ENCODE peak calls at places on chromosomes 2 and 18, in four cellular contexts. Z is B cell, B is AG09309, C is upper lobe of right lung. G is an unnamed sample.

GRCh38 chr2:105919826-105920225 is 175.1 kb downstream of the NCK2 start:
- DNase-seq in C (no peak), Z (peak; percentile 15), B (peak; percentile 16), G (no peak)

GRCh38 chr2:20630967-20631366 is 19.9 kb downstream of the HS1BP3 start:
- DNase-seq in C (no peak), B (no peak), Z (no peak), G (no peak)

GRCh38 chr2:47339745-47340541 is 63.0 kb upstream of the MSH2 start:
- DNase-seq in B (no peak), Z (no peak), C (no peak), G (no peak)

GRCh38 chr2:207318071-207318683 is 152.4 kb upstream of the KLF7 start:
- DNase-seq in Z (no peak), C (no peak), B (no peak), G (no peak)

GRCh38 chr2:96136123-96136720 is 2.1 kb downstream of the ASTL start:
- DNase-seq in B (no peak), Z (no peak), C (no peak), G (no peak)

GRCh38 chr2:17309741-17310339 is 208.4 kb downstream of the RAD51AP2 start:
- DNase-seq in B (no peak), Z (peak; percentile 62), C (no peak), G (no peak)

GRCh38 chr2:20219763-20220380 is 5.1 kb downstream of the SDC1 start:
- DNase-seq in Z (no peak), B (no peak), C (peak; percentile 52), G (no peak)

GRCh38 chr2:237097911-237098702 is 12.4 kb downstream of the COPS8 start:
- DNase-seq in B (peak; percentile 78), C (no peak), Z (no peak), G (no peak)

GRCh38 chr18:41936471-41937134 is 18.4 kb upstream of the PIK3C3 start:
- DNase-seq in B (no peak), Z (no peak), C (no peak), G (no peak)

GRCh38 chr2:75241696-75242095 is 42.4 kb upstream of the TACR1 start:
- DNase-seq in B (no peak), C (no peak), Z (no peak), G (no peak)
- TF ChIP-seq CTCF in B (peak; percentile 28), C (no peak), Z (no peak), G (no peak)

DNA sequence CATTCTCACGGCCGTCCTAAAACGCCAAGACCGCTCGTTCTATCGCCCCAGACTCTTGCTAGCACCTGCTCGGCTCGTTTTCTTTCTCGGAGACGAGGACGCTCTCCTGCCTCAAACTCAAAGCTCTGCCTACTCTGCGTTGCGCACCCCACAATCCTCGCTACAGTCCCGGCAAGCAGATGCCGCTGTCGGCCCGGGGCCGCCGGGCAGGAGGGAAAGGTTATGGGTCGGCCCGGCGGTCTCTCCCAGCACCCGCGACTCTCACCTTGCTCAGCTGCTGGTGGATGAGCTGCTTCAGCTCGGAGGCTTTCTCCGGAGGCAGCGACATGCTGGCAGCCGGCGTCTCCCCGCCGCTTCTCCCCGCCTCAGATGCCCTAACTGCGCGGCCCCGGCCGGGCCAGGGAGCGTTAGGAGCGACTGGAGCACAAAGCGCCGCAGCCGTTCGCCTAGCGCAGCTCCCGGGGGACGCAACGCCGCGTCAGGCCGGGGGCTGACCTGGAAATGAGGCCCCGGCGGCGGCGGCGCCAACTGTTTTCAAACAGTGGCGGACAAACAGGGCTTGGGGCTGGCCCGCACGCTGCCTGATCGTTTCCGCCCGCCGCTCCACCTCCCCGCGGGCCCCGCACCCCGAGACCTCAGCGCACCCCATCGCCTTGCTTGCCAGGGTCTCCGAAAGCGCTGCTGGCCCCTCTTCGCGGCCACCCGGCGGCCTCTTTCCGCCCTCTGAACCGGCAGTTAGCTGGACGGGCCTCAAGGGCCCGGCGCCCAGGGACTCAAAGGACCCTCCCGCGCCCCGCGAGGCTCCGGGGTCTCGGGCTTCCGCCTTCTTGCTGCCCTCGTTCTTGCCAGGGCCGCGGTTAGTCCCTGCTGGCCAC is at the start of the genes CEP76 and PSMG2:
- DNase-seq in C (peak; percentile 96), B (peak; percentile 38), Z (peak; percentile 95), G (peak; percentile 78)
- TF ChIP-seq CTCF in C (no peak), B (no peak), Z (no peak), G (no peak)

GRCh38 chr18:67590571-67591141 is 74.1 kb upstream of the DSEL start:
- DNase-seq in Z (no peak), B (no peak), C (no peak), G (no peak)
- TF ChIP-seq CTCF in Z (no peak), B (peak; percentile 19), C (no peak), G (no peak)

DNA sequence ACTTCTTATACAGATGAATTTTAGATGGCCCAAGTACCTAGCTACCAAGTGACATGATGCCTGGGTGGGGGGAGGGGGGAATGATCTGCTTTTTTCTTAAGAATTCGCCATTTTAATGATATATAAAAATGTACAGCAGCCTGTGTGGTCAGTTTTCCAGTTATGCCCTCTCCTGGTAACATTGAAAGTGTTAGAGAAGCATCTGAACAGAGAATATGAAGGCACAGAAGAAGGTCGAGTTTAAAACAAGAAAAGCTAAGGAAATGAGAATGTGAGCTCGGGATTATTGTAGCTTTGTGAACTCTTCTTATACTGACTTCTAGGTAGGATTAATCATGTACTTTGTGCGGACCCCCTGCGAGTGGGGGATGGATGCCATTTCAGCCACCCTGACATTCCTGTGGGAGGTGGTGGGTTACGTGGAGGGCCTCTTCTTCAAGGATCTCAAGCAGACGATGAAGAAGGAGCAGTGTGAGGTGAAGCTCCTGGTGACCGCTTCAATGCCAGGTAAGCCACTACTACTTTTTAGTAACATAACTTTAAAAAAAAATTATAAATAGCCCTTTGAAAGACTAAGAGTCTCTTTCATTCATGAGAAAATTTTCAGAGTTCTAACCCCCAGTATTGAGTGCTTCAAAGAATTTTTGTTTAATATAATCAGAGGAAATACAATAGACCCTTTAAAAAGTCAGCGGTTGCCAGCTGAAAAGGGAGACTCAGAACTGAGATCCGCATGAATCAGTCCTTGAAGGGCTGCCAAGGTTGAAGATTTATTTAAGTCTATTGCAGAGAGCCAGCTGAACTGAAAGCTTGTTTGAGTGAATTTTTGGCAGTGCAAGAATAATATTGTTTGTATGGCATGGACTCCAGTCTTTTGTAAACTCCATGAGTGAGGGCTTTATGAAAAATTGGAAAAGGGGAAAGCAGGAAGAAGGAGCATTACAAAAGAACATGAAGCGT is 68.7 kb upstream of the RPE start:
- DNase-seq in C (no peak), B (peak; percentile 21), Z (no peak), G (no peak)
- TF ChIP-seq CTCF in C (no peak), B (no peak), Z (no peak), G (no peak)

GRCh38 chr18:62717059-62717849 is 1.9 kb downstream of the PHLPP1 start:
- DNase-seq in C (no peak), Z (peak; percentile 52), B (peak; percentile 40), G (peak; percentile 51)

GRCh38 chr18:62715439-62715792 is at the start of gene PHLPP1:
- DNase-seq in B (no peak), C (no peak), Z (peak; percentile 84), G (no peak)

GRCh38 chr18:62717850-62718229 is 2.5 kb downstream of the PHLPP1 start:
- DNase-seq in Z (no peak), B (no peak), C (no peak), G (no peak)

GRCh38 chr18:62715829-62716678 is 713 bp downstream of the PHLPP1 start:
- DNase-seq in C (peak; percentile 85), Z (peak; percentile 82), B (no peak), G (peak; percentile 58)

GRCh38 chr18:62716679-62717058 is 1.3 kb downstream of the PHLPP1 start:
- DNase-seq in Z (peak; percentile 78), B (no peak), C (peak; percentile 77), G (no peak)
- TF ChIP-seq CTCF in Z (no peak), B (no peak), C (peak; percentile 15), G (no peak)

GRCh38 chr2:143229411-143229810 is 100.2 kb downstream of the ARHGAP15 start:
- DNase-seq in C (no peak), Z (no peak), B (no peak), G (no peak)
- TF ChIP-seq CTCF in C (no peak), Z (no peak), B (no peak), G (no peak)

DNA sequence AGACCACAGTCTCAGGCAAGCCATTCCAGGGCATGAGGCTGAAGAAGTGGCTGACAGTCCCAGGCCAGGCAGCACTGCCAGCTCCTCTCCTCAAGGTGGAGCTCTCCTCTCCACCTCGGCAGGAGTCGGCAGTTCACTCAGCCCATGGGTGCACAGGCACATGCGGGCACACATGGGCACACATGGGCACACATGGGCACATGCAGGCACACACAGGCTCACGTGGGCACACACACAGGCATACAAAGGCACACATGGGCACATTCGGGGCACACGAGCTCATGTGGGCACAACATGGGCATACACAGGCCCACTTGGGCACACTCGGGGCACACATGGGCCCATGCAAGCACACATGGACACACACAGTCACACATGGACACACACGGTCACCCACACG is 65.3 kb upstream of the TAF1B start:
- DNase-seq in B (no peak), C (no peak), Z (no peak), G (no peak)
- TF ChIP-seq CTCF in B (peak; percentile 32), C (peak; percentile 18), Z (no peak), G (no peak)

G was measured in CD14-positive monocyte.